ENCODE peak calls at places on chromosomes 1 and 21, in four cellular contexts. O is putamen, J is lower lobe of right lung, F is skeletal muscle cell. N is an unnamed sample.

GRCh38 chr21:43321111-43321510 is 105.8 kb downstream of the SIK1 start:
- DNase-seq in O (no peak), F (no peak), J (no peak), N (no peak)

GRCh38 chr1:109425391-109425790 is 857 bp downstream of the PSMA5 start:
- DNase-seq in J (no peak), O (no peak), F (no peak), N (no peak)

GRCh38 chr1:15254521-15254920 is 7.5 kb downstream of the FHAD1 start:
- DNase-seq in J (no peak), F (no peak), O (no peak), N (no peak)

GRCh38 chr1:54583307-54583686 is 35.3 kb downstream of the ACOT11 start:
- DNase-seq in F (no peak), O (no peak), J (no peak), N (no peak)

GRCh38 chr1:241021286-241021685 is 335.7 kb downstream of the RGS7 start:
- DNase-seq in F (no peak), O (no peak), J (no peak), N (no peak)

GRCh38 chr1:235041201-235041600 is 87.4 kb downstream of the TOMM20 start:
- DNase-seq in O (no peak), J (no peak), F (no peak), N (no peak)

GRCh38 chr1:111234258-111234657 is 6.7 kb downstream of the CHI3L2 start:
- DNase-seq in J (no peak), O (no peak), F (no peak), N (no peak)

GRCh38 chr1:24413350-24414163 is at the start of gene STPG1:
- DNase-seq in O (peak; percentile 89), F (no peak), J (peak; percentile 90), N (no peak)

GRCh38 chr1:232578681-232579195 is 51.2 kb downstream of the SIPA1L2 start:
- DNase-seq in O (no peak), F (no peak), J (no peak), N (no peak)

GRCh38 chr1:85629532-85629920 is 49.0 kb downstream of the CCN1 start:
- DNase-seq in O (no peak), F (no peak), J (no peak), N (no peak)

GRCh38 chr1:116911779-116912469 is 2.2 kb downstream of the PTGFRN start:
- DNase-seq in J (no peak), O (no peak), F (no peak), N (peak; percentile 9)

GRCh38 chr1:78229344-78229743 is 183.6 kb downstream of the GIPC2 start:
- DNase-seq in F (peak; percentile 90), O (no peak), J (no peak), N (no peak)

GRCh38 chr1:66375125-66375524 is 158.8 kb upstream of the SGIP1 start:
- DNase-seq in F (no peak), O (no peak), J (no peak), N (no peak)

GRCh38 chr1:43564617-43565348 is 34.1 kb downstream of the PTPRF start:
- DNase-seq in J (no peak), O (no peak), F (no peak), N (no peak)

GRCh38 chr1:46611691-46612221 is 4.9 kb downstream of the MOB3C start:
- DNase-seq in J (no peak), F (no peak), O (no peak), N (no peak)

GRCh38 chr1:117657031-117657430 is 51.2 kb downstream of the TENT5C start:
- DNase-seq in J (no peak), O (no peak), F (peak; percentile 50), N (no peak)

GRCh38 chr1:207848234-207848633 is 62.7 kb downstream of the CD34 start:
- DNase-seq in O (no peak), F (peak; percentile 60), J (peak; percentile 92), N (peak; percentile 84)

GRCh38 chr1:63984257-63984626 is 210.4 kb downstream of the ROR1 start:
- DNase-seq in J (no peak), O (no peak), F (no peak), N (no peak)

GRCh38 chr1:92922378-92923035 is 38.8 kb downstream of the DIPK1A start:
- DNase-seq in O (no peak), F (no peak), J (no peak), N (no peak)

GRCh38 chr1:177902151-177902765 is 67.6 kb downstream of the SEC16B start:
- DNase-seq in J (no peak), O (no peak), F (no peak), N (no peak)

GRCh38 chr1:9466780-9467755 is 72.2 kb upstream of the SLC25A33 start:
- DNase-seq in F (no peak), O (no peak), J (no peak), N (peak; percentile 84)

GRCh38 chr1:102472524-102472923 is 475.8 kb upstream of the OLFM3 start:
- DNase-seq in O (no peak), J (no peak), F (no peak), N (no peak)

GRCh38 chr1:94597701-94598100 is 56.1 kb upstream of the F3 start:
- DNase-seq in J (no peak), O (no peak), F (no peak), N (no peak)

GRCh38 chr1:74423476-74423875 is 88.9 kb downstream of the LRRC53 start:
- DNase-seq in O (no peak), J (no peak), F (no peak), N (no peak)

GRCh38 chr21:15355066-15355465 is 290.3 kb upstream of the NRIP1 start:
- DNase-seq in J (no peak), F (no peak), O (no peak), N (no peak)

GRCh38 chr1:240242601-240243144 is 151.0 kb downstream of the FMN2 start:
- DNase-seq in F (peak; percentile 82), J (no peak), O (no peak), N (no peak)

GRCh38 chr1:212529211-212529731 is 79.3 kb upstream of the ATF3 start:
- DNase-seq in O (no peak), F (peak; percentile 72), J (no peak), N (no peak)

N was measured in ascending aorta.